ENCODE peak calls at places on chromosomes 16 and 17, in six cellular contexts. One of them, this sample, is unnamed.

GRCh38 chr17:3893003-3893719 is at the start of gene CAMKK1:
- DNase-seq in psoas muscle: peak
- DNase-seq in endothelial cell: peak
- DNase-seq in stimulated activated CD8-positive, alpha-beta memory T cell treated with anti-CD3 and anti-CD28 coated beads, Interleukin-15, amount 100 ng/mL, for 24 hours: peak
- DNase-seq in neural crest cell: peak
- DNase-seq in stimulated activated CD4-positive, alpha-beta T cell treated with anti-CD3 and anti-CD28 coated beads, Interleukin-1b, Interleukin-23, amount 100 ng/mL, for 1 hour: peak
- DNase-seq in this sample: peak

GRCh38 chr16:81522141-81522701 is 77.6 kb downstream of the CMIP start:
- DNase-seq in endothelial cell: no peak
- DNase-seq in psoas muscle: no peak
- DNase-seq in stimulated activated CD4-positive, alpha-beta T cell treated with anti-CD3 and anti-CD28 coated beads, Interleukin-1b, Interleukin-23, amount 100 ng/mL, for 1 hour: no peak
- DNase-seq in neural crest cell: no peak
- DNase-seq in stimulated activated CD8-positive, alpha-beta memory T cell treated with anti-CD3 and anti-CD28 coated beads, Interleukin-15, amount 100 ng/mL, for 24 hours: no peak
- DNase-seq in this sample: no peak

GRCh38 chr17:80860101-80860671 is 131.5 kb upstream of the CHMP6 start:
- DNase-seq in endothelial cell: no peak
- DNase-seq in stimulated activated CD8-positive, alpha-beta memory T cell treated with anti-CD3 and anti-CD28 coated beads, Interleukin-15, amount 100 ng/mL, for 24 hours: no peak
- DNase-seq in neural crest cell: no peak
- DNase-seq in stimulated activated CD4-positive, alpha-beta T cell treated with anti-CD3 and anti-CD28 coated beads, Interleukin-1b, Interleukin-23, amount 100 ng/mL, for 1 hour: no peak
- DNase-seq in psoas muscle: no peak
- DNase-seq in this sample: no peak

GRCh38 chr17:41802961-41803682 is 8.6 kb downstream of the P3H4 start:
- DNase-seq in neural crest cell: no peak
- DNase-seq in stimulated activated CD8-positive, alpha-beta memory T cell treated with anti-CD3 and anti-CD28 coated beads, Interleukin-15, amount 100 ng/mL, for 24 hours: no peak
- DNase-seq in psoas muscle: no peak
- DNase-seq in endothelial cell: no peak
- DNase-seq in stimulated activated CD4-positive, alpha-beta T cell treated with anti-CD3 and anti-CD28 coated beads, Interleukin-1b, Interleukin-23, amount 100 ng/mL, for 1 hour: no peak
- DNase-seq in this sample: no peak

GRCh38 chr17:80245566-80246265 is 14.9 kb upstream of the RNF213 start:
- DNase-seq in neural crest cell: no peak
- DNase-seq in endothelial cell: no peak
- DNase-seq in stimulated activated CD8-positive, alpha-beta memory T cell treated with anti-CD3 and anti-CD28 coated beads, Interleukin-15, amount 100 ng/mL, for 24 hours: no peak
- DNase-seq in stimulated activated CD4-positive, alpha-beta T cell treated with anti-CD3 and anti-CD28 coated beads, Interleukin-1b, Interleukin-23, amount 100 ng/mL, for 1 hour: no peak
- DNase-seq in psoas muscle: no peak
- DNase-seq in this sample: no peak

GRCh38 chr17:14775761-14776492 is 475.0 kb downstream of the HS3ST3B1 start:
- DNase-seq in psoas muscle: no peak
- DNase-seq in stimulated activated CD4-positive, alpha-beta T cell treated with anti-CD3 and anti-CD28 coated beads, Interleukin-1b, Interleukin-23, amount 100 ng/mL, for 1 hour: no peak
- DNase-seq in endothelial cell: no peak
- DNase-seq in stimulated activated CD8-positive, alpha-beta memory T cell treated with anti-CD3 and anti-CD28 coated beads, Interleukin-15, amount 100 ng/mL, for 24 hours: no peak
- DNase-seq in neural crest cell: no peak
- DNase-seq in this sample: no peak

GRCh38 chr17:2253768-2254406 is 49.7 kb downstream of the SMG6 start:
- DNase-seq in psoas muscle: no peak
- DNase-seq in stimulated activated CD8-positive, alpha-beta memory T cell treated with anti-CD3 and anti-CD28 coated beads, Interleukin-15, amount 100 ng/mL, for 24 hours: no peak
- DNase-seq in endothelial cell: no peak
- DNase-seq in stimulated activated CD4-positive, alpha-beta T cell treated with anti-CD3 and anti-CD28 coated beads, Interleukin-1b, Interleukin-23, amount 100 ng/mL, for 1 hour: no peak
- DNase-seq in neural crest cell: no peak
- DNase-seq in this sample: no peak

GRCh38 chr17:8248751-8249607 is at the start of gene PFAS:
- DNase-seq in stimulated activated CD8-positive, alpha-beta memory T cell treated with anti-CD3 and anti-CD28 coated beads, Interleukin-15, amount 100 ng/mL, for 24 hours: peak
- DNase-seq in endothelial cell: peak
- DNase-seq in neural crest cell: peak
- DNase-seq in psoas muscle: peak
- DNase-seq in stimulated activated CD4-positive, alpha-beta T cell treated with anti-CD3 and anti-CD28 coated beads, Interleukin-1b, Interleukin-23, amount 100 ng/mL, for 1 hour: peak
- DNase-seq in this sample: peak

GRCh38 chr16:10888320-10888937 is 11.4 kb downstream of the CIITA start:
- DNase-seq in stimulated activated CD4-positive, alpha-beta T cell treated with anti-CD3 and anti-CD28 coated beads, Interleukin-1b, Interleukin-23, amount 100 ng/mL, for 1 hour: no peak
- DNase-seq in neural crest cell: no peak
- DNase-seq in endothelial cell: no peak
- DNase-seq in psoas muscle: no peak
- DNase-seq in stimulated activated CD8-positive, alpha-beta memory T cell treated with anti-CD3 and anti-CD28 coated beads, Interleukin-15, amount 100 ng/mL, for 24 hours: no peak
- DNase-seq in this sample: no peak

GRCh38 chr17:80850109-80850508 is 141.5 kb upstream of the CHMP6 start:
- DNase-seq in endothelial cell: no peak
- DNase-seq in psoas muscle: no peak
- DNase-seq in neural crest cell: no peak
- DNase-seq in stimulated activated CD8-positive, alpha-beta memory T cell treated with anti-CD3 and anti-CD28 coated beads, Interleukin-15, amount 100 ng/mL, for 24 hours: no peak
- DNase-seq in stimulated activated CD4-positive, alpha-beta T cell treated with anti-CD3 and anti-CD28 coated beads, Interleukin-1b, Interleukin-23, amount 100 ng/mL, for 1 hour: no peak
- DNase-seq in this sample: no peak

GRCh38 chr16:49737541-49737940 is 118.4 kb downstream of the ZNF423 start:
- DNase-seq in psoas muscle: no peak
- DNase-seq in stimulated activated CD8-positive, alpha-beta memory T cell treated with anti-CD3 and anti-CD28 coated beads, Interleukin-15, amount 100 ng/mL, for 24 hours: no peak
- DNase-seq in stimulated activated CD4-positive, alpha-beta T cell treated with anti-CD3 and anti-CD28 coated beads, Interleukin-1b, Interleukin-23, amount 100 ng/mL, for 1 hour: no peak
- DNase-seq in neural crest cell: no peak
- DNase-seq in endothelial cell: no peak
- DNase-seq in this sample: no peak

GRCh38 chr17:36597229-36597628 is 4.2 kb upstream of the MRM1 start:
- DNase-seq in psoas muscle: no peak
- DNase-seq in endothelial cell: no peak
- DNase-seq in neural crest cell: no peak
- DNase-seq in stimulated activated CD8-positive, alpha-beta memory T cell treated with anti-CD3 and anti-CD28 coated beads, Interleukin-15, amount 100 ng/mL, for 24 hours: no peak
- DNase-seq in stimulated activated CD4-positive, alpha-beta T cell treated with anti-CD3 and anti-CD28 coated beads, Interleukin-1b, Interleukin-23, amount 100 ng/mL, for 1 hour: no peak
- DNase-seq in this sample: no peak

GRCh38 chr16:50861451-50861850 is 119.6 kb downstream of the CYLD start:
- DNase-seq in psoas muscle: no peak
- DNase-seq in stimulated activated CD4-positive, alpha-beta T cell treated with anti-CD3 and anti-CD28 coated beads, Interleukin-1b, Interleukin-23, amount 100 ng/mL, for 1 hour: no peak
- DNase-seq in stimulated activated CD8-positive, alpha-beta memory T cell treated with anti-CD3 and anti-CD28 coated beads, Interleukin-15, amount 100 ng/mL, for 24 hours: no peak
- DNase-seq in endothelial cell: no peak
- DNase-seq in neural crest cell: no peak
- DNase-seq in this sample: no peak

GRCh38 chr17:18226284-18226945 is 980 bp downstream of the LLGL1 start:
- DNase-seq in neural crest cell: no peak
- DNase-seq in psoas muscle: no peak
- DNase-seq in stimulated activated CD8-positive, alpha-beta memory T cell treated with anti-CD3 and anti-CD28 coated beads, Interleukin-15, amount 100 ng/mL, for 24 hours: no peak
- DNase-seq in endothelial cell: no peak
- DNase-seq in stimulated activated CD4-positive, alpha-beta T cell treated with anti-CD3 and anti-CD28 coated beads, Interleukin-1b, Interleukin-23, amount 100 ng/mL, for 1 hour: no peak
- DNase-seq in this sample: no peak

GRCh38 chr16:1455190-1456171 is 11.1 kb upstream of the CCDC154 start:
- DNase-seq in neural crest cell: no peak
- DNase-seq in stimulated activated CD4-positive, alpha-beta T cell treated with anti-CD3 and anti-CD28 coated beads, Interleukin-1b, Interleukin-23, amount 100 ng/mL, for 1 hour: no peak
- DNase-seq in stimulated activated CD8-positive, alpha-beta memory T cell treated with anti-CD3 and anti-CD28 coated beads, Interleukin-15, amount 100 ng/mL, for 24 hours: no peak
- DNase-seq in psoas muscle: no peak
- DNase-seq in endothelial cell: no peak
- DNase-seq in this sample: no peak

GRCh38 chr17:42363767-42364585 is 24.3 kb downstream of the STAT3 start:
- DNase-seq in stimulated activated CD8-positive, alpha-beta memory T cell treated with anti-CD3 and anti-CD28 coated beads, Interleukin-15, amount 100 ng/mL, for 24 hours: no peak
- DNase-seq in endothelial cell: no peak
- DNase-seq in psoas muscle: no peak
- DNase-seq in neural crest cell: no peak
- DNase-seq in stimulated activated CD4-positive, alpha-beta T cell treated with anti-CD3 and anti-CD28 coated beads, Interleukin-1b, Interleukin-23, amount 100 ng/mL, for 1 hour: no peak
- DNase-seq in this sample: no peak

GRCh38 chr17:55571095-55571494 is 59.8 kb upstream of the SMIM36 start:
- DNase-seq in stimulated activated CD4-positive, alpha-beta T cell treated with anti-CD3 and anti-CD28 coated beads, Interleukin-1b, Interleukin-23, amount 100 ng/mL, for 1 hour: no peak
- DNase-seq in psoas muscle: no peak
- DNase-seq in endothelial cell: no peak
- DNase-seq in neural crest cell: no peak
- DNase-seq in stimulated activated CD8-positive, alpha-beta memory T cell treated with anti-CD3 and anti-CD28 coated beads, Interleukin-15, amount 100 ng/mL, for 24 hours: no peak
- DNase-seq in this sample: no peak

GRCh38 chr17:51004249-51004648 is 116.4 kb downstream of the SPAG9 start:
- DNase-seq in stimulated activated CD4-positive, alpha-beta T cell treated with anti-CD3 and anti-CD28 coated beads, Interleukin-1b, Interleukin-23, amount 100 ng/mL, for 1 hour: no peak
- DNase-seq in stimulated activated CD8-positive, alpha-beta memory T cell treated with anti-CD3 and anti-CD28 coated beads, Interleukin-15, amount 100 ng/mL, for 24 hours: no peak
- DNase-seq in endothelial cell: no peak
- DNase-seq in neural crest cell: no peak
- DNase-seq in psoas muscle: no peak
- DNase-seq in this sample: no peak

GRCh38 chr17:29593546-29594440 is 861 bp downstream of the ANKRD13B start:
- DNase-seq in stimulated activated CD4-positive, alpha-beta T cell treated with anti-CD3 and anti-CD28 coated beads, Interleukin-1b, Interleukin-23, amount 100 ng/mL, for 1 hour: no peak
- DNase-seq in neural crest cell: no peak
- DNase-seq in psoas muscle: no peak
- DNase-seq in stimulated activated CD8-positive, alpha-beta memory T cell treated with anti-CD3 and anti-CD28 coated beads, Interleukin-15, amount 100 ng/mL, for 24 hours: no peak
- DNase-seq in endothelial cell: no peak
- DNase-seq in this sample: no peak

GRCh38 chr17:49249292-49249794 is 18.8 kb upstream of the PHOSPHO1 start:
- DNase-seq in stimulated activated CD8-positive, alpha-beta memory T cell treated with anti-CD3 and anti-CD28 coated beads, Interleukin-15, amount 100 ng/mL, for 24 hours: no peak
- DNase-seq in psoas muscle: peak
- DNase-seq in neural crest cell: no peak
- DNase-seq in stimulated activated CD4-positive, alpha-beta T cell treated with anti-CD3 and anti-CD28 coated beads, Interleukin-1b, Interleukin-23, amount 100 ng/mL, for 1 hour: no peak
- DNase-seq in endothelial cell: no peak
- DNase-seq in this sample: peak

GRCh38 chr17:77356690-77357201 is 216.0 kb downstream of the SEC14L1 start:
- DNase-seq in endothelial cell: peak
- DNase-seq in stimulated activated CD4-positive, alpha-beta T cell treated with anti-CD3 and anti-CD28 coated beads, Interleukin-1b, Interleukin-23, amount 100 ng/mL, for 1 hour: no peak
- DNase-seq in stimulated activated CD8-positive, alpha-beta memory T cell treated with anti-CD3 and anti-CD28 coated beads, Interleukin-15, amount 100 ng/mL, for 24 hours: no peak
- DNase-seq in neural crest cell: no peak
- DNase-seq in psoas muscle: no peak
- DNase-seq in this sample: no peak

GRCh38 chr17:1561420-1562177 is 993 bp downstream of the PITPNA start:
- DNase-seq in psoas muscle: peak
- DNase-seq in neural crest cell: peak
- DNase-seq in stimulated activated CD4-positive, alpha-beta T cell treated with anti-CD3 and anti-CD28 coated beads, Interleukin-1b, Interleukin-23, amount 100 ng/mL, for 1 hour: no peak
- DNase-seq in stimulated activated CD8-positive, alpha-beta memory T cell treated with anti-CD3 and anti-CD28 coated beads, Interleukin-15, amount 100 ng/mL, for 24 hours: no peak
- DNase-seq in endothelial cell: peak
- DNase-seq in this sample: peak

GRCh38 chr17:61065263-61065773 is 334.3 kb upstream of the TBX2 start:
- DNase-seq in psoas muscle: no peak
- DNase-seq in endothelial cell: no peak
- DNase-seq in stimulated activated CD8-positive, alpha-beta memory T cell treated with anti-CD3 and anti-CD28 coated beads, Interleukin-15, amount 100 ng/mL, for 24 hours: no peak
- DNase-seq in stimulated activated CD4-positive, alpha-beta T cell treated with anti-CD3 and anti-CD28 coated beads, Interleukin-1b, Interleukin-23, amount 100 ng/mL, for 1 hour: no peak
- DNase-seq in neural crest cell: no peak
- DNase-seq in this sample: no peak

GRCh38 chr16:24984903-24985675 is 30.1 kb downstream of the ARHGAP17 start:
- DNase-seq in stimulated activated CD4-positive, alpha-beta T cell treated with anti-CD3 and anti-CD28 coated beads, Interleukin-1b, Interleukin-23, amount 100 ng/mL, for 1 hour: no peak
- DNase-seq in psoas muscle: no peak
- DNase-seq in endothelial cell: no peak
- DNase-seq in neural crest cell: no peak
- DNase-seq in stimulated activated CD8-positive, alpha-beta memory T cell treated with anti-CD3 and anti-CD28 coated beads, Interleukin-15, amount 100 ng/mL, for 24 hours: no peak
- DNase-seq in this sample: no peak

GRCh38 chr17:50330151-50330753 is 15.7 kb upstream of the XYLT2 start:
- DNase-seq in stimulated activated CD8-positive, alpha-beta memory T cell treated with anti-CD3 and anti-CD28 coated beads, Interleukin-15, amount 100 ng/mL, for 24 hours: no peak
- DNase-seq in neural crest cell: no peak
- DNase-seq in psoas muscle: no peak
- DNase-seq in endothelial cell: no peak
- DNase-seq in stimulated activated CD4-positive, alpha-beta T cell treated with anti-CD3 and anti-CD28 coated beads, Interleukin-1b, Interleukin-23, amount 100 ng/mL, for 1 hour: no peak
- DNase-seq in this sample: no peak

GRCh38 chr17:72603346-72604242 is 482.8 kb downstream of the SOX9 start:
- DNase-seq in endothelial cell: no peak
- DNase-seq in stimulated activated CD4-positive, alpha-beta T cell treated with anti-CD3 and anti-CD28 coated beads, Interleukin-1b, Interleukin-23, amount 100 ng/mL, for 1 hour: no peak
- DNase-seq in neural crest cell: no peak
- DNase-seq in stimulated activated CD8-positive, alpha-beta memory T cell treated with anti-CD3 and anti-CD28 coated beads, Interleukin-15, amount 100 ng/mL, for 24 hours: no peak
- DNase-seq in psoas muscle: no peak
- DNase-seq in this sample: no peak

GRCh38 chr17:8075574-8076342 is 11.8 kb downstream of the ALOX12B start:
- DNase-seq in stimulated activated CD4-positive, alpha-beta T cell treated with anti-CD3 and anti-CD28 coated beads, Interleukin-1b, Interleukin-23, amount 100 ng/mL, for 1 hour: no peak
- DNase-seq in stimulated activated CD8-positive, alpha-beta memory T cell treated with anti-CD3 and anti-CD28 coated beads, Interleukin-15, amount 100 ng/mL, for 24 hours: no peak
- DNase-seq in psoas muscle: no peak
- DNase-seq in endothelial cell: no peak
- DNase-seq in neural crest cell: no peak
- DNase-seq in this sample: no peak

GRCh38 chr17:45319239-45319703 is 2.5 kb upstream of the MAP3K14 start:
- DNase-seq in endothelial cell: no peak
- DNase-seq in stimulated activated CD8-positive, alpha-beta memory T cell treated with anti-CD3 and anti-CD28 coated beads, Interleukin-15, amount 100 ng/mL, for 24 hours: no peak
- DNase-seq in stimulated activated CD4-positive, alpha-beta T cell treated with anti-CD3 and anti-CD28 coated beads, Interleukin-1b, Interleukin-23, amount 100 ng/mL, for 1 hour: no peak
- DNase-seq in psoas muscle: no peak
- DNase-seq in neural crest cell: no peak
- DNase-seq in this sample: no peak

GRCh38 chr17:4485676-4486646 is 12.7 kb upstream of the SPNS2 start:
- DNase-seq in psoas muscle: no peak
- DNase-seq in endothelial cell: no peak
- DNase-seq in neural crest cell: no peak
- DNase-seq in stimulated activated CD4-positive, alpha-beta T cell treated with anti-CD3 and anti-CD28 coated beads, Interleukin-1b, Interleukin-23, amount 100 ng/mL, for 1 hour: no peak
- DNase-seq in stimulated activated CD8-positive, alpha-beta memory T cell treated with anti-CD3 and anti-CD28 coated beads, Interleukin-15, amount 100 ng/mL, for 24 hours: peak
- DNase-seq in this sample: no peak

GRCh38 chr17:58344047-58344790 is 7.8 kb downstream of the SUPT4H1 start:
- DNase-seq in endothelial cell: no peak
- DNase-seq in stimulated activated CD8-positive, alpha-beta memory T cell treated with anti-CD3 and anti-CD28 coated beads, Interleukin-15, amount 100 ng/mL, for 24 hours: no peak
- DNase-seq in psoas muscle: no peak
- DNase-seq in stimulated activated CD4-positive, alpha-beta T cell treated with anti-CD3 and anti-CD28 coated beads, Interleukin-1b, Interleukin-23, amount 100 ng/mL, for 1 hour: peak
- DNase-seq in neural crest cell: no peak
- DNase-seq in this sample: no peak

This sample was measured in body of pancreas.